ENCODE peak calls at places on chromosomes 7 and 10, in five cellular contexts. Q is mesenchymal stem cell; X is A673; F is cardiac muscle cell; K is CD4-positive, alpha-beta memory T cell. Y is an unnamed sample. For H3K4me1, the result is how much of the 10 kb centered on the place peaks cover.

GRCh38 chr7:5523052-5523711 is 99.5 kb upstream of the TNRC18 start:
- DNase-seq in Q (peak), X (peak), F (peak), K (no peak), Y (peak)

GRCh38 chr7:98506471-98506870 is 105.6 kb upstream of the BAIAP2L1 start:
- DNase-seq in Q (no peak), X (no peak), F (no peak), K (no peak), Y (no peak)

GRCh38 chr10:124494050-124494807 is 32.6 kb downstream of the LHPP start:
- DNase-seq in Q (no peak), X (no peak), F (no peak), K (no peak), Y (no peak)

GRCh38 chr7:76108540-76109233 is 60.8 kb downstream of the MDH2 start:
- DNase-seq in Q (peak), X (no peak), F (no peak), K (no peak), Y (no peak)

GRCh38 chr10:33332183-33333031 is 2.1 kb downstream of the NRP1 start:
- DNase-seq in Q (peak), X (no peak), F (peak), K (no peak), Y (no peak)

GRCh38 chr10:588246-589165 is 101.0 kb downstream of the DIP2C start:
- DNase-seq in Q (peak), X (no peak), F (no peak), K (no peak), Y (no peak)

GRCh38 chr7:40008218-40008815 is 58.3 kb downstream of the CDK13 start:
- DNase-seq in Q (peak), X (no peak), F (no peak), K (no peak), Y (no peak)

GRCh38 chr10:14750900-14751575 is 23.7 kb downstream of the FAM107B start:
- DNase-seq in Q (no peak), X (no peak), F (no peak), K (no peak), Y (no peak)

GRCh38 chr10:30188101-30188500 is 128.7 kb upstream of the JCAD start:
- DNase-seq in Q (peak), X (no peak), F (no peak), K (no peak), Y (no peak)

GRCh38 chr7:150755473-150756099 is 18.4 kb downstream of the GIMAP5 start:
- DNase-seq in Q (no peak), X (peak), F (no peak), K (peak), Y (peak)

GRCh38 chr10:12660812-12661211 is 311.5 kb downstream of the CAMK1D start:
- DNase-seq in Q (no peak), X (no peak), F (no peak), K (no peak), Y (no peak)

GRCh38 chr10:68876919-68877250 is 24.2 kb upstream of the DDX50 start:
- DNase-seq in Q (no peak), X (no peak), F (peak), K (no peak), Y (no peak)

GRCh38 chr7:128410092-128410665 is 397 bp upstream of the IMPDH1 start:
- DNase-seq in Q (peak), X (peak), F (peak), K (peak), Y (peak)

GRCh38 chr10:29057712-29058426 is 231.0 kb upstream of the LYZL1 start:
- DNase-seq in Q (no peak), X (no peak), F (no peak), K (no peak), Y (no peak)

GRCh38 chr7:140911746-140912145 is 13.0 kb downstream of the BRAF start:
- DNase-seq in Q (no peak), X (no peak), F (no peak), K (no peak), Y (no peak)

GRCh38 chr7:86644282-86645173 is 819 bp downstream of the GRM3 start:
- DNase-seq in Q (no peak), X (no peak), F (peak), K (no peak), Y (no peak)

GRCh38 chr10:99612167-99612831 is 7.9 kb downstream of the SLC25A28 start:
- DNase-seq in Q (peak), X (peak), F (peak), K (peak), Y (peak)

GRCh38 chr10:117541909-117542705 is 439 bp upstream of the EMX2 start:
- DNase-seq in Q (peak), X (peak), F (peak), K (no peak), Y (no peak)

GRCh38 chr7:118713039-118713438 is 488.5 kb downstream of the ANKRD7 start:
- DNase-seq in Q (no peak), X (no peak), F (no peak), K (no peak), Y (no peak)

GRCh38 chr10:28054211-28054888 is 55.5 kb upstream of the ODAD2 start:
- DNase-seq in Q (peak), X (peak), F (no peak), K (no peak), Y (no peak)

GRCh38 chr7:28904539-28905143 is 53.5 kb downstream of the TRIL start:
- DNase-seq in Q (no peak), X (no peak), F (no peak), K (no peak), Y (no peak)

GRCh38 chr10:43221419-43222293 is 45.2 kb downstream of the RASGEF1A start:
- DNase-seq in Q (no peak), X (no peak), F (peak), K (no peak), Y (no peak)

GRCh38 chr7:19772323-19772722 is 1.1 kb downstream of the TMEM196 start:
- DNase-seq in Q (no peak), X (no peak), F (peak), K (no peak), Y (no peak)

GRCh38 chr7:24755541-24756416 is 1.5 kb downstream of the GSDME start:
- DNase-seq in Q (peak), X (no peak), F (no peak), K (peak), Y (no peak)

GRCh38 chr10:133396035-133396624 is 2.2 kb downstream of the MTG1 start:
- DNase-seq in Q (no peak), X (no peak), F (no peak), K (no peak), Y (no peak)

GRCh38 chr7:2680792-2681490 is 7.1 kb upstream of the AMZ1 start:
- DNase-seq in Q (peak), X (peak), F (peak), K (no peak), Y (peak)

GRCh38 chr7:16399265-16399801 is 22.0 kb downstream of the CRPPA start:
- DNase-seq in Q (no peak), X (no peak), F (peak), K (no peak), Y (no peak)

GRCh38 chr7:39069046-39069445 is 91.3 kb downstream of the POU6F2 start:
- DNase-seq in Q (no peak), X (no peak), F (no peak), K (no peak), Y (no peak)

GRCh38 chr7:135167360-135167759 is 3.1 kb downstream of the CYREN start:
- DNase-seq in Q (no peak), X (no peak), F (no peak), K (no peak), Y (no peak)

GRCh38 chr7:1533569-1534329 is 3.2 kb downstream of the MAFK start:
- DNase-seq in Q (peak), X (peak), F (peak), K (peak), Y (no peak)

GRCh38 chr7:44979481-44980392 is 922 bp upstream of the MYO1G start:
- DNase-seq in Q (no peak), X (no peak), F (no peak), K (no peak), Y (no peak)

GRCh38 chr10:89478085-89478738 is 57.2 kb downstream of the SLC16A12 start:
- DNase-seq in Q (no peak), X (no peak), F (peak), K (no peak), Y (no peak)

DNA sequence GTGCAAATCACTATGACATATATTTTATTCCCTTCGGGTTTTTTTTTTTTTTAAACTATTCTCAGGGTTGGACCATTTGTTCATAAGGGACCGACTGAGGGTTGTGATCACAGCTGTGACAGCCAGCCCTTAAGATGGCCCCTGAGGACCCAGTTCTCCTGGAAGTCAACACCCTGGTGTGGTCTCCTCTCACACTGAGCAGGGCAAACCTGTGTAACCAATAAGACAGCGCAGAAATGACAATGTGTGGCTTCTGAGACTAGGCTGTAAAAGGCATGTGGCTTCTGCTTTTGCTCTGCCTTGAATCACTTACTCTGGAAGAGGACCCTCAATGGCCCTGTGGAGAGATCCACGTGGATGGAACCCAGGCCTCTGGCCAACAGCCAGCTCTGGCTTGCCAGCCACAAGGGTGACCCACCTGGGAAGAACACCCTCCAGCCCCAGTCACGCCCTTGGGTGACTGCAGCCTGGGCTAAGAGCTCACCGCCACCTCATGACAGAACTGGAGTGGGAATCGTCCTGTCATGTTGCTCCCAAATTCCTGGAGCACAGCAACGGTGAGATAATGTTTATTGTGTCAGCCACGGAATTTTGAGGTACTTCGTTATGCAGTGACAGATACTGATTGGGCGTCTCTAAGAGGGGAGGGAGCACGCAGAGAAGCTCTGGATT is 127.1 kb downstream of the CLEC2L start:
- DNase-seq in Q (no peak), X (no peak), F (peak), K (no peak), Y (no peak)
- H3K4me1 ChIP-seq in Q (under half), X (under half), F (under half), K (under half), Y (under half)

GRCh38 chr7:130668258-130669050 is at the start of gene COPG2:
- DNase-seq in Q (peak), X (peak), F (peak), K (peak), Y (peak)
- H3K4me3 ChIP-seq in Q (peak), X (peak), F (peak), K (peak), Y (peak)

DNA sequence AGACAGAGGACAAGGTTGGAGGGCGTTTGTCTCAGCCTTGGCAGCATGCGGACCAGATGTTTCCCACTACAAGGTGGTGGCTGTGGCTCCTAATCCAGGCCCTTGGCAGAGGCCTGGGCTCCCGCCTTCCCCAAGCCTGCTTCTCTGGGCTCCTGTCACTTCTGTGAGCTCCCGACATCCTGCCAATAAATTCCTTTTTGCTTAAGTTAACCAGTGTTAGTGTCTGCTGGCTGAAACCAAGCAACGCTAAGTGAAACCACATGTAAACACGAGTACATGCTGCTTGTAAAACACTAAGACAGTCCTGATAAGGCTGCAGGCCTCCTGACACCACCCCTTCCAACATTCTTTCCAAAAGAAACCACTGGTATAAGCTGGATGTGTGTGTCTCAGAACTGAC is 263.6 kb upstream of the ZMIZ1 start:
- DNase-seq in Q (peak), X (peak), F (peak), K (no peak), Y (no peak)
- H3K4me1 ChIP-seq in Q (under half), X (under half), F (under half), K (under half), Y (under half)

GRCh38 chr10:49613160-49613881 is 516 bp upstream of the CHAT start:
- DNase-seq in Q (no peak), X (no peak), F (no peak), K (no peak), Y (no peak)
- H3K4me3 ChIP-seq in Q (no peak), X (peak), F (no peak), K (no peak), Y (no peak)